ENCODE peak calls at places on chromosomes 2 and 18, in four cellular contexts. O is A549; J is stimulated activated CD4-positive, alpha-beta T cell treated with anti-CD3 and anti-CD28 coated beads, Interleukin-4, amount 100 ng/mL, for 24 hours; N is stimulated activated naive B cell treated with anti-CD40 and anti-IgM and Interleukin-4, amounts not matched to agents 10 μg/mL and 1 μg/mL and 100 μg/mL, for 72 hours. F is an unnamed sample.

GRCh38 chr2:24409700-24410556 is 49.6 kb upstream of the ITSN2 start:
- DNase-seq in O (peak), J (peak), N (peak), F (peak)

GRCh38 chr2:133568172-133568571 is at the start of gene NCKAP5:
- DNase-seq in O (peak), J (no peak), N (no peak), F (no peak)

GRCh38 chr18:79884296-79884962 is 67.0 kb downstream of the SLC66A2 start:
- DNase-seq in O (no peak), J (no peak), N (no peak), F (no peak)

GRCh38 chr2:95159690-95160449 is at the start of gene ZNF514:
- DNase-seq in O (peak), J (peak), N (peak), F (peak)

GRCh38 chr2:180742809-180743208 is 237.6 kb upstream of the UBE2E3 start:
- DNase-seq in O (peak), J (no peak), N (no peak), F (no peak)

GRCh38 chr18:35054401-35054800 is 13.2 kb downstream of the MAPRE2 start:
- DNase-seq in O (no peak), J (no peak), N (no peak), F (peak)

GRCh38 chr2:160076239-160076638 is 13.8 kb upstream of the PLA2R1 start:
- DNase-seq in O (no peak), J (no peak), N (no peak), F (no peak)

GRCh38 chr2:88855620-88856408 is 164.3 kb downstream of the RPIA start:
- DNase-seq in O (no peak), J (no peak), N (no peak), F (no peak)

GRCh38 chr2:25276569-25277465 is 64.9 kb downstream of the DNMT3A start:
- DNase-seq in O (peak), J (peak), N (peak), F (no peak)

GRCh38 chr2:217120429-217120828 is 260.6 kb upstream of the TNP1 start:
- DNase-seq in O (no peak), J (no peak), N (no peak), F (no peak)

GRCh38 chr2:177064417-177064816 is 148.2 kb upstream of the HNRNPA3 start:
- DNase-seq in O (no peak), J (no peak), N (no peak), F (no peak)

GRCh38 chr2:1675633-1676032 is 68.7 kb downstream of the PXDN start:
- DNase-seq in O (peak), J (no peak), N (no peak), F (peak)

GRCh38 chr2:146814971-146815370 is 1029.9 kb upstream of the ACVR2A start:
- DNase-seq in O (no peak), J (no peak), N (no peak), F (no peak)

F was measured in gastrocnemius medialis.